ENCODE peak calls at places on chromosomes 2 and 18, in seven cellular contexts. C is NB4, B is DND-41, X is GM06990, A is AG09319, Y is tibial nerve, O is AG04450. P is an unnamed sample.

GRCh38 chr2:237141556-237141955 is 55.9 kb downstream of the COPS8 start:
- DNase-seq in B (no peak), A (peak), O (peak), C (no peak), X (no peak), Y (no peak), P (no peak)

GRCh38 chr2:195658541-195658890 is 1.5 kb downstream of the SLC39A10 start:
- DNase-seq in B (peak), C (peak), O (peak), A (no peak), X (no peak), Y (no peak), P (no peak)

GRCh38 chr2:4192119-4192518 is 488.7 kb downstream of the DCDC2C start:
- DNase-seq in X (no peak), B (no peak), C (no peak), Y (no peak), A (no peak), O (no peak), P (no peak)

GRCh38 chr18:62324917-62325805 is at the start of gene TNFRSF11A:
- DNase-seq in Y (no peak), B (no peak), O (no peak), X (peak), A (no peak), C (peak), P (peak)

GRCh38 chr2:10246370-10246769 is 56.3 kb upstream of the HPCAL1 start:
- DNase-seq in C (no peak), O (no peak), B (no peak), A (no peak), Y (no peak), X (no peak), P (no peak)

GRCh38 chr18:57150828-57151227 is 3.9 kb downstream of the BOD1L2 start:
- DNase-seq in O (no peak), B (no peak), X (peak), A (no peak), Y (no peak), C (no peak), P (no peak)

GRCh38 chr2:177334940-177335543 is 57.5 kb upstream of the AGPS start:
- DNase-seq in A (no peak), B (peak), O (no peak), X (peak), Y (no peak), C (peak), P (peak)

GRCh38 chr2:52805901-52806410 is 961.6 kb upstream of the CHAC2 start:
- DNase-seq in O (peak), A (no peak), B (no peak), Y (no peak), X (no peak), C (no peak), P (no peak)

GRCh38 chr2:23554054-23554697 is 169.2 kb downstream of the KLHL29 start:
- DNase-seq in O (no peak), X (no peak), B (no peak), A (no peak), Y (peak), C (no peak), P (no peak)

GRCh38 chr2:52431352-52431760 is 1336.2 kb upstream of the CHAC2 start:
- DNase-seq in O (no peak), X (peak), B (no peak), C (no peak), A (no peak), Y (no peak), P (no peak)

GRCh38 chr2:64606495-64607363 is 47.0 kb downstream of the SERTAD2 start:
- DNase-seq in C (peak), O (no peak), A (no peak), Y (peak), X (peak), B (peak), P (peak)

GRCh38 chr2:145344076-145344724 is 824.3 kb upstream of the ZEB2 start:
- DNase-seq in X (no peak), O (no peak), Y (no peak), B (no peak), C (no peak), A (no peak), P (no peak)
- TF ChIP-seq CTCF in X (no peak), O (no peak), Y (no peak), B (no peak), C (no peak), A (no peak), P (no peak)

GRCh38 chr2:57376985-57377384 is 669.6 kb upstream of the VRK2 start:
- DNase-seq in X (no peak), A (no peak), B (no peak), Y (no peak), O (no peak), C (peak), P (no peak)
- TF ChIP-seq CTCF in X (no peak), A (no peak), B (no peak), Y (no peak), O (no peak), C (peak), P (peak)

GRCh38 chr2:127200962-127201361 is 19.1 kb downstream of the CYP27C1 start:
- DNase-seq in C (no peak), O (no peak), X (no peak), B (no peak), A (no peak), Y (no peak), P (no peak)

GRCh38 chr2:127208313-127208712 is 11.8 kb downstream of the CYP27C1 start:
- DNase-seq in O (no peak), B (no peak), X (no peak), C (no peak), Y (no peak), A (no peak), P (no peak)

GRCh38 chr2:127201452-127201851 is 18.6 kb downstream of the CYP27C1 start:
- DNase-seq in C (no peak), B (no peak), Y (no peak), O (no peak), X (no peak), A (no peak), P (no peak)

GRCh38 chr2:127205211-127206140 is 14.6 kb downstream of the CYP27C1 start:
- DNase-seq in B (no peak), O (no peak), C (no peak), A (no peak), X (no peak), Y (no peak), P (no peak)
- TF ChIP-seq CTCF in B (no peak), O (no peak), C (no peak), A (no peak), X (no peak), Y (no peak), P (no peak)

GRCh38 chr2:20757405-20758090 is 65.4 kb downstream of the LDAH start:
- DNase-seq in C (no peak), O (no peak), X (no peak), A (no peak), Y (no peak), B (no peak), P (no peak)

GRCh38 chr2:20759487-20759886 is 63.4 kb downstream of the LDAH start:
- DNase-seq in O (no peak), A (no peak), B (no peak), Y (no peak), C (no peak), X (no peak), P (no peak)

GRCh38 chr2:20758997-20759396 is 63.9 kb downstream of the LDAH start:
- DNase-seq in X (no peak), O (no peak), B (no peak), A (no peak), Y (no peak), C (no peak), P (no peak)

GRCh38 chr2:20752293-20752692 is 70.6 kb downstream of the LDAH start:
- DNase-seq in O (no peak), X (no peak), A (no peak), B (no peak), Y (no peak), C (no peak), P (no peak)

DNA sequence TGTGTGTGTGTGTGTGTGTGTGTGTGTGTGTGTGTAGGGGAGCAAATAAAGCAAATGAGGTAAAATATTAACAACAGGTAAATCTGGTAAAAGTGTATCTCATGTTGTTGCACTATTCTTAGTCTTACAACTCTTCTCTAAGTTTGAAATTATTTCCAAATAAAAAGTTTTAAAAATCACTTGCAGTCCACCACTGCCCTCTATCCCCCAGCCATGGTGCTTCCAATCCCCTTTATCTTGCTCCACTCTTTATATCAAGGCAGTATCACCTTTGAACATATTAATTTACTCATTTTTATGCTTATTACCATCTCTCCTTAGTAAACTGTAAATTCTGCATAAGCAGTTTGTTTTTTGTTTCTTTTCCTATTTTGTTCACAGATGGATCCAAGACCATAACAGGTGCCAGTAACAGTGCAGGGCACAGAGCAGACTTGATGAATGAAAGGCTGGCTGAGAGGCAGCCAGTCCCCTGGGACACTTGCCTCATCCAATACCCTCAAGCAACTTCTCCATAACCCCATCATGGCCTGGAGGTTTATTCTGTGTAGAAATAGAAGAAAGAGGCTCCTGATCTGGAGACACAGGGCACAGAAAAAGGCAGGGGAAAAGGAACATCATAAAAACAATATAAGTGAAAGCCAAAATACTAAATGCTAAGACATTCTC is 67.6 kb downstream of the LDAH start:
- DNase-seq in O (no peak), Y (no peak), A (no peak), B (no peak), X (no peak), C (peak), P (no peak)
- TF ChIP-seq CTCF in O (peak), Y (no peak), A (no peak), B (no peak), X (no peak), C (no peak), P (no peak)

DNA sequence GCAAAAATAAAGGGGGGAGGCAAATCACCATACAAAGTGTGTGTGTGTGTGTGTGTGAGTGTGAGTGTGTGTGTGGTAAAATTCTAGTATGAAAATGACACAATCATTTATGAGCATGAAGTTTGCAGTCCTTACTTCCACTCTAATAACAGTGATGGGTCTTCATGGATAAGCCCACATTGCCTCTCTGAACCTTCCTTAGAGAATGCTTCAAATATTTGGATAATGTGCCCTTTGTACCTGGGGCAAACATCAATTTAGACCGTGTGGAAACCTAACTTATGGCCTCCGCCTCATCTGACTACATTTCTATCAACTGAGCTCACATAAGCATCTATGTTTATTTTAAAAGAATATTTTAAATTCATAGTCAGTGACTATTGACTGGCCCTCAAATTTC is 3.7 kb downstream of the SCN9A start:
- DNase-seq in B (no peak), C (no peak), A (no peak), X (no peak), Y (no peak), O (peak), P (no peak)
- TF ChIP-seq CTCF in B (no peak), C (no peak), A (no peak), X (no peak), Y (no peak), O (no peak), P (no peak)

DNA sequence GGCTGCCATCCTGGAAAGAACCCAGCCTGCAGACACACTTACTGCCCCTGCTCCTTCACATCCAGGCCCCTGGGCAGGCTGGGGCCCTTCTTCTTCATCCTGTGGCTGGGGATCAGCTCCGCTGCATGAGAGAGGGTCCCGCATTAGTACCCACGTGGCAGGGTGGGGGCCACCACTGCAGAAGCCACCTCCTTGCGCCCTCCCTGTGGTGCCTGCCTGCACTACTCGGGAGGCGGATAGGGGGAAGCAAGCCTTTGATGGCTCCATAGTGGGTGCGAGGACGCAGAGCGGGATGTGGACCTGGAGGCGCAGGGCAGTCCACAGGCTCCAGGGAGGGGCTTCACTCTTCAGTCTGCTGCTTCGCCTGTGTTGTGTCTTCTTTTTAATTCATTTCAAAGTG is 46.7 kb downstream of the GPC1 start:
- DNase-seq in C (no peak), X (no peak), B (no peak), Y (no peak), O (no peak), A (no peak), P (no peak)
- TF ChIP-seq CTCF in C (no peak), X (no peak), B (no peak), Y (no peak), O (no peak), A (no peak), P (no peak)

DNA sequence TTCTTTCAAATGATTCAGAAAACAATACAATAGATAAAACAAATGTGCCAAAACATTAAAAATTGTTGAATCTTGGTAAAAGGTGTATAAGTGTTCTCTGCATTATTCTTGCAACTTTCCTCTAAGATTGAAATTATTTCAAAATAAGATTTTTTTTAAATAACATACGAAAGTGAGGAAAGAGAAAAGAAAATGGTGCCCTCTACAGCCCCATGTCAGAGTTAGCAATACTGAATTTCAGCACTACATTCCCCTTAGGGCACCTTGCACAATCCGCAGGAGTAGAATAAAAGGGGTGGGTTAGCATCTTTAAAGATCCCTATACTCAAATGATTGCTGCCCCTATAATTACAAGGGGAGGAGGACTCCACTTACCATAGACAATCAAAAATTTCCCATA is 433.7 kb downstream of the BCL11A start:
- DNase-seq in O (no peak), Y (no peak), A (no peak), B (no peak), C (peak), X (no peak), P (no peak)
- TF ChIP-seq CTCF in O (no peak), Y (no peak), A (no peak), B (peak), C (peak), X (peak), P (no peak)

GRCh38 chr2:24922556-24922955 is 2.5 kb upstream of the ADCY3 start:
- DNase-seq in A (no peak), C (no peak), O (no peak), B (no peak), X (no peak), Y (no peak), P (no peak)

GRCh38 chr2:24923106-24923505 is 3.1 kb upstream of the ADCY3 start:
- DNase-seq in X (no peak), C (no peak), Y (no peak), A (no peak), B (no peak), O (no peak), P (no peak)

GRCh38 chr2:24919100-24919976 is 699 bp downstream of the ADCY3 start:
- DNase-seq in C (peak), X (peak), A (no peak), Y (no peak), B (peak), O (no peak), P (peak)

GRCh38 chr2:24919977-24920812 is at the start of gene ADCY3:
- DNase-seq in O (no peak), B (peak), X (peak), A (no peak), C (peak), Y (no peak), P (peak)

DNA sequence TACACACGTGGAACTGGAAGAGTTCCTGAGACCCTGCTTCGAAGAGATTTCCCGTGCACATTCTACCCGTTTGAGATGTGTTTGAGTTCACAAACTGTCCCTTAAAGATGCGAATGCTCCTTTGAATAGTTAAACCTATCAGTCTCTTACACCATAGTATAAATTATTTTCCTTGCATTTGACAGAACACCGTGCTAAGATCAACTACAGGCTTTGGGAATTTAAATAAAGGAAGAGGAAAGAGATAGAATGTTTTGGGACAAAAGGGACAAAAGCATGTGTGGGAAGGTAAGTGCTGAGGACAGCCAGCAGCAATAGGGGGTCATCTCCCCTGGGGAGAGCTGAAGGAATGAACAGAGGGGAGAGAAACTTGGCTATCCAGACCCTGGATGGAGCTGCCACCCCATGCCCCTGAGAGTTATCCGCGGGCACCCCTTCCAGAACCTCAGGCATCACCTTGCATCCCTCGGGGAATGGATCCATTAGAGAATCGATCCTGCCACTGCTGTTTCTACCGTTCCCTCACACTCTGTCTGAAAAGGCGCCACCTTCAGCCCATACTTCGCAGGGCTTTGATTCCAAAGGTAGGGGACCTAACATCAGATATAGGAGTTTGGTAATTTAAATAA is 890 bp upstream of the ADCY3 start:
- DNase-seq in O (no peak), X (peak), Y (no peak), C (peak), A (no peak), B (no peak), P (no peak)
- TF ChIP-seq CTCF in O (peak), X (peak), Y (no peak), C (peak), A (peak), B (peak), P (peak)

DNA sequence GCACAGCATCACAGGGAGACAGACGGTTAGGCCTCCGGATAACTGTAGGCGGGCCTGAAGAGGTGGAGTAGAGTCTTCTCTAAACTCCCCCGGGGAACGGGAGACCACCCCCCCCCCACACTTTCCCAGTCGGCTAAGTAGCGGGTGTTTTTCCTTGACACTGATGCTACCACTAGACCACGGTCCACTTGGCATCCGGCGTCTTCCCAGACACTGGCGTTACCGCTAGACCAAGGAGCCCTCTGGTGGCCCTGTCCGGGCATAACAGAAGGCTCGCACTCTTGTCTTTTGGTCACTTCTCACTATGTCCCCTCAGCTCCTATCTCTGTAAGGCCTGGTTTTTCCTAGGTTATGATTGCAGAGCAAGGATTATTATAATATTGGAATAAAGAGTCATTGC is 25.7 kb upstream of the NCL start:
- DNase-seq in Y (no peak), C (peak), A (no peak), X (no peak), B (no peak), O (no peak), P (no peak)
- TF ChIP-seq CTCF in Y (no peak), C (peak), A (peak), X (peak), B (peak), O (peak), P (peak)